ENCODE peak calls at places on chromosomes 5 and 9, in four cellular contexts. X is spleen, B is dorsolateral prefrontal cortex, V is mesendoderm. E is an unnamed sample.

GRCh38 chr5:92580814-92581213 is 1000.2 kb downstream of the NR2F1-AS1 start:
- DNase-seq in X (no peak), B (no peak), V (no peak), E (no peak)

GRCh38 chr5:154788212-154788611 is 33.0 kb downstream of the LARP1 start:
- DNase-seq in X (peak), B (no peak), V (no peak), E (no peak)

GRCh38 chr9:4220361-4220760 is 79.5 kb downstream of the GLIS3 start:
- DNase-seq in X (no peak), B (no peak), V (no peak), E (no peak)

GRCh38 chr9:38026021-38026809 is 42.8 kb downstream of the SHB start:
- DNase-seq in X (no peak), B (no peak), V (peak), E (peak)

GRCh38 chr9:92463989-92464388 is 18.3 kb downstream of the ASPN start:
- DNase-seq in X (no peak), B (no peak), V (no peak), E (no peak)

GRCh38 chr9:99264070-99264469 is 42.0 kb downstream of the SEC61B start:
- DNase-seq in X (no peak), B (no peak), V (peak), E (no peak)

GRCh38 chr5:157857821-157858526 is 971 bp downstream of the CLINT1 start:
- DNase-seq in X (no peak), B (no peak), V (no peak), E (no peak)

GRCh38 chr5:87121315-87122170 is 146.1 kb upstream of the RASA1 start:
- DNase-seq in X (no peak), B (no peak), V (peak), E (peak)

GRCh38 chr9:83706703-83707517 is 848 bp downstream of the UBQLN1 start:
- DNase-seq in X (peak), B (no peak), V (peak), E (peak)

GRCh38 chr5:10485142-10485795 is 43.6 kb downstream of the ROPN1L start:
- DNase-seq in X (peak), B (no peak), V (peak), E (peak)

GRCh38 chr9:76090330-76090729 is 199.9 kb downstream of the PCSK5 start:
- DNase-seq in X (no peak), B (no peak), V (no peak), E (no peak)

GRCh38 chr5:150570333-150570732 is 62.4 kb downstream of the NDST1 start:
- DNase-seq in X (no peak), B (no peak), V (no peak), E (no peak)

GRCh38 chr5:93422652-93423332 is 158.2 kb downstream of the NR2F1-AS1 start:
- DNase-seq in X (no peak), B (no peak), V (no peak), E (no peak)

GRCh38 chr5:127351418-127351817 is 60.8 kb downstream of the MEGF10 start:
- DNase-seq in X (no peak), B (no peak), V (peak), E (peak)

GRCh38 chr5:71695069-71695468 is 24.0 kb upstream of the CARTPT start:
- DNase-seq in X (no peak), B (no peak), V (no peak), E (no peak)

GRCh38 chr9:10026585-10026984 is 586.2 kb downstream of the PTPRD start:
- DNase-seq in X (no peak), B (no peak), V (no peak), E (no peak)

DNA sequence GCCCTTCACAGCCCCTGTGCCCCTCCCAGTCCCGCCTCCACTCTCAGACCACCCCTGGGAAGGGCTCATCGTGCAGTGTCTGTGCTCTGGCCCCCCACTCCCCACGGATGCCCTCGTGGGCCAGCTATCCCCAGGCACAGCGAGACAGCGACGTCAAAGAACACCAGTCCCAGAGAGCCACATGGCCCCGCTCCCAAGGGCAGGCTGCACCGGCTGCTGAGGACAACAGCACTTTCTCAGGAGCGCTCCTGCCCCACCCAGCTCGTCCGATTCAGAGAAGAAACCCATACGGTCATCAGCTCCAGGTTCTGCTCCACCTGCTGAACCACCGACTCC is 4.8 kb upstream of the SNAPC4 start:
- DNase-seq in X (peak), B (no peak), V (no peak), E (no peak)
- H3K27ac ChIP-seq in X (peak), B (no peak), V (no peak), E (no peak)

DNA sequence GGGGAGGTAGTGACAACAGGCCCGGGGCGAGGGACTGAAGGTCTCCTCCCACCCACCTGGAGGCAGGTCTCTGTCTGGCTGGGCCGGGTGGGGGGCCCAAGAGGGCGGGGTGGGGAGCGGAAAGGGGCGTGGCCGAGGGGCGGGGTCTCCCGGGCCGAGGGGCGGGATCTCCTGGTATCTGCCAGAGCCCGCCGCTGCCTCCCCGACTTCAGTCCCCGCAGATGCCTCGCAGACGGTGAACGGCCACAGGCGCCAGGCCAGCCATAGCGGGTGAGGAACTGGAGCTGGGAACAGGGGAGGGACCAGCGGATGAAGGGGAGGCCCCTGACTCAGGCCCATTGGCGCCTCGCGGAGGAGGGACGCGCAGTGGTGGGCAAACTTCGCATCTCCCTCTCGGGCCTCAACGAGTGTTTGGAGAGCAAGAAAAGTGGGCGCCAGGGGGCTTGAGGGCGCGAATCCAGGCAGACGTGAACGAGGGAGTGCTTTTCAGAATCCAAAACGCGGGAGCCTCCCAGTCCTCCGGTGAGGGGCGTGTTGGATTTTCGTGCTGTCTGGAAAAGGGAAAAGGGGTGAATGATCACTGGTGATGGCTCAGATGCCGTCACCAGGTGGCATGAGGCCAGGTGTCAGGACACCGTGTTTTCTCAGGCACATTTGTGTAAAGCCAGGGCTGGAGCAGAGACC is at the start of gene ADGRD2:
- DNase-seq in X (peak), B (peak), V (peak), E (no peak)
- H3K4me3 ChIP-seq in X (no peak), B (no peak), V (no peak), E (no peak)

DNA sequence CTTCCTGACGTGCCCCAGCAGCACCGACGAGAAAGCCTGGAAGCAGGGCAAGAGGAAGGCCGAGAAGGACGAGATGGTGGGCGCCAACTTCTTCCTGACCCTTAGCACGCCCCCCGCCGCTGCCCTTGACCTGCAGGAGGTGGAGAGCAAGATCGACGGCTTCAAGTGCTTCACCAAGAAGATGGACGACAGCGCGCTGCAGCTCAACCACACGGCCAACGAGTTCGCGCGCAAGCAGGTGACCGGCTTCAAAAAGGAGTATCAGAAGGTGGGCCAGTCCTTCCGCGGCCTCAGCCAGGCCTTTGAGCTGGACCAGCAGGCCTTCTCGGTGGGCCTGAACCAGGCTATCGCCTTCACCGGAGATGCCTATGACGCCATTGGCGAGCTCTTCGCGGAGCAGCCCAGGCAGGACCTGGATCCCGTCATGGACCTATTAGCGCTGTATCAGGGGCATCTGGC is 1.6 kb downstream of the SNX18 start:
- DNase-seq in X (peak), B (no peak), V (no peak), E (peak)
- H3K27ac ChIP-seq in X (peak), B (peak), V (no peak), E (no peak)

GRCh38 chr9:95092321-95093072 is 225.0 kb downstream of the FANCC start:
- DNase-seq in X (no peak), B (no peak), V (no peak), E (peak)

GRCh38 chr9:95090871-95091573 is 226.5 kb downstream of the FANCC start:
- DNase-seq in X (no peak), B (no peak), V (no peak), E (peak)

GRCh38 chr9:95091971-95092320 is 225.6 kb downstream of the FANCC start:
- DNase-seq in X (no peak), B (no peak), V (peak), E (no peak)

GRCh38 chr9:95089916-95090791 is 227.4 kb downstream of the FANCC start:
- DNase-seq in X (peak), B (no peak), V (no peak), E (peak)

DNA sequence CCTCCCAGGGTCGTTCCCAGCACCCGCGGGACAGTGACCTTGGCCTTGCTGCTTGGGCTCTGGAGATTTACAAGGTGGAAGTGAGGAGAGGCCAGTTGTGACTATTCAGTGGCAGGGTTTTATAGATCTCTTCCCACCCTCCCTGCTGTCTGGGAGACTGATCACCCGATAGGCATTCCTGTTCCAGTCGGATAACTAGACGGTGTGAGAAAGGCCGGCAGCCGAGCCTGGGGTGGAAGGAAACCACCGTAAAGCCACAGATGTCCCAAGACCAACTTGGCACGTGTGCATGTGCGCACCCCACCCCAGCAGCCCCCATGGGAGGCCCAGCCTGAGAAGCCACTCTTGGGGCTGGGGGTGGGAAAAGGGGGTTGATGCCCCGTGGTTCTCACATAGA is 225.9 kb downstream of the FANCC start:
- DNase-seq in X (no peak), B (no peak), V (no peak), E (peak)
- H3K4me3 ChIP-seq in X (no peak), B (no peak), V (no peak), E (no peak)

DNA sequence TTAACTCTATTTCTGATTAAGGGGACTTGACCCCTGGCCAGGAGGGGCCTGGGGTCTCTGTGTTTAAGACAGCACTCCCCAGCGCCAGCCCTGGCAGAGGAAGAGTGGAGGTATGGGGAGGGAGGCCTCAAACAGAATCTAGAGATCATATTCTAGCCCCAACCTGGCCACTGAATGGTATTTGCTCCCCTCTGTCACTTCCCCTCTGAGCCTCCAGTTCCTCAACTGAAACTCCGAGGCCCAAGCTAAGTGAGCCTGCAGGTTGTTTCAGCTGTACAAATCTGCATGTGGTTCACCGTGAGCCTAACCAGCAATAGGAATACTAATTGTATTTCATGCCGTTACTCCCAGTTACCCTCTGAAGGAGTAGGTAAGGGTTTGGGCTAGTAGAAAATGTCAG is 36.0 kb downstream of the ANP32B start:
- DNase-seq in X (no peak), B (no peak), V (no peak), E (no peak)
- H3K27ac ChIP-seq in X (no peak), B (no peak), V (no peak), E (no peak)

DNA sequence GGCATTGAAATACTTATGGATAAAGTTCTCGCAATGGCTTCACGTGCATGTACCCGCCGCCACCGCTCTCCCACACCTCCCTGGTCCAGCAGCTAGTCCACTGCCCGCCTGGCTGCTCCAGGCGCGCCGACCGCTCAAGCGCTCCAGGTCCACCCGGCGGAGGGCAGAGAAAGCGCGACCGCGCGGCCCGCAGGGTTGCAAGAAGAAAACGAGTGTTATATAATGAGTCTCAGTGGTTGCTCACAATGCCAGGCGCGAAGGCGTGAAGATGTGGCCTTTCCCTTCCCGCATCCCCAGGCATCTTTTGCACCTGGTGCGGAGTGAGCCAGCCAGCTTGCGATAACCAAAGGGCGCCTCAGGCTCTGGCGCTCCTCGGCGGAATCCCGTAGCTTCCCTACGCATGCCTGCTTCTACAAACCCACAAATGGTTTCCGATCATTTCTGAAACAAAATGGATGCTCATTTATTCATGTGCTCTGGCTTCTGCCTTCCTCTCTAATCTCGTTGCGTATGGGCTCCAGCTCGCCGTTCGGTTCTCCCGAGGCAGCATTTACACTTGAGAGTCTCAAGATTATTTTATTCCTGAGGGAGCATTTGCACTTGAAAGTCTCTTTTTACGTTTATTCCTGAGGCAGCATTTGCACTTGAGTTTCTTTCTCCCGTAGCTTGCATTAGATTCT is 25.7 kb downstream of the CDKN2A start:
- DNase-seq in X (no peak), B (no peak), V (peak), E (no peak)
- H3K4me3 ChIP-seq in X (peak), B (no peak), V (no peak), E (no peak)

DNA sequence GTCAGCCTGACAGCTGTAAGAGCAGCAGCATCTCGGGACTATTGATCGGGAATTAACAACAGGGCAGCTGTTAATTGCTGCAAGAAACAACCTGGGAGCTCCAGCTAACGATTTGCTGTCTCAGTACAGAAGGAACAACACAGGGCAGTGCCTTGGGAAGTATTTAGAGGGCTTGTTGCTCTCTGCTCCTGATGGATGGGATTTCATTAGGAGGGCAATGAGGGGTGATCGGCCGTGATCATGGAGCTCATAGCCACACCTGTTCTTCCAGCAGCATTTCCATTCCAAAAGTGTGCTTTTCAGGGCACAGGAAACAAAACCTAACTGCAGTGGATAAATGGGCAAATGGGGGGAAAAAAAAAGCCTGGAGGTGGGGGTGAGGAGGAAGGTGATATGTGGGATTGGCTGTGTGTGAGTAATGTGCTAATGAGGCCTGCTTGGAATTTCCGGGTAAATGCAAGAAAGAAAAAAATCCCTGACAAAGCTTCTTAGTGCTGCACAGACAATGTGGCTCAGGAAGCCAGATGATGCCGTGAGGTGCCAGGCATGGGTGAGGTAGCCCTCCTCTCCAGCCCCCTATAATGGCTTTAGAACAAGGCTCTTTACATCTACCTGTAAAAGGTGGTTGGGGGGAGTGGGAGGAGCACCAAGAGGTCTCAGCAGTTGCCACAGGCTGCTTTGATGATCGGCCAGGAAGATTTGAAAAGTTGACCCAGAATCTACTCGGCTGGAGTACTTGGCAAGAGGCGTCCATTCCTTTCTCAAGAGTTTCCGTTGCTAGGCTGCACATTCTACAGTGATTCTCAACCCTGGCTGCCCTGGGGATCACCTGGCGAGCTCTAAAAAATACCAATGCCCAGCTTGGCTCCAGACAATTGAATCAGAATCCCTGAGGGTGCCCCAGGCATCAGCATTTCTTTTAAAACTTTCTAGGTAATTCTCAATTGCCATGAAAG is 139.5 kb upstream of the KLF9 start:
- DNase-seq in X (no peak), B (no peak), V (peak), E (peak)
- H3K27ac ChIP-seq in X (no peak), B (no peak), V (peak), E (peak)

DNA sequence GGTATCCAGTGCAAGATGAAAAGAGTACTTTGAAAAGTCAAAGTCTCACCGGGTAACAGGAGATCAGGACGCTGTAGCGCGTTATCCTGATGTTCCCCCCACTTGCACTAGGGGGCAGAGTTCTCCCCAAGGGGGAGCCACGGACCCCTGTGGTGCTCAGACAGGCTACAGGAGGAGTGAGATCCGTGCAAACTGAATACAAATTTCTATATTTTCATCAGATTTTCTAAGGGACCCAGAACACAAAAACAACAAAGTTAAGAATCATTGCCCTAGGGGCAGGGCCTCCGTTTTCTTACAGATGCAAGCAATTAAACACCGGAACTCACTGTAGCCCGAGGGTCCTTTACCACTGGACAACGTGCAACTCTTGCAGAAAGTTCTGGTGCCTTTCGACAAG is 2.0 kb downstream of the MYO10 start:
- DNase-seq in X (peak), B (no peak), V (peak), E (peak)
- H3K4me3 ChIP-seq in X (peak), B (peak), V (no peak), E (peak)

E was measured in SJSA1.